ENCODE peak calls at places on chromosomes 3 and 15, in five cellular contexts. One of them, this sample, is unnamed.
A peak's percentile ranks its signal among the peaks of the same experiment; 100 is the strongest.

GRCh38 chr15:55632434-55632833 is 44.3 kb upstream of the PYGO1 start:
- DNase-seq in HFF-Myc: no peak
- DNase-seq in AG04449: no peak
- DNase-seq in HCT116: no peak
- DNase-seq in AG10803: no peak
- DNase-seq in this sample: no peak

GRCh38 chr15:56837281-56837680 is 81.2 kb upstream of the TCF12 start:
- DNase-seq in AG10803: peak; percentile 59
- DNase-seq in AG04449: peak; percentile 19
- DNase-seq in HCT116: no peak
- DNase-seq in HFF-Myc: no peak
- DNase-seq in this sample: no peak

GRCh38 chr3:189727898-189728297 is 96.7 kb downstream of the TP63 start:
- DNase-seq in AG04449: no peak
- DNase-seq in HCT116: no peak
- DNase-seq in AG10803: peak; percentile 81
- DNase-seq in HFF-Myc: no peak
- DNase-seq in this sample: no peak

GRCh38 chr15:95626501-95627361 is 703.8 kb upstream of the NR2F2 start:
- DNase-seq in AG04449: no peak
- DNase-seq in HFF-Myc: peak; percentile 11
- DNase-seq in AG10803: no peak
- DNase-seq in HCT116: no peak
- DNase-seq in this sample: no peak

GRCh38 chr3:117314441-117314840 is 604.9 kb downstream of the TUSC7 start:
- DNase-seq in HFF-Myc: no peak
- DNase-seq in HCT116: no peak
- DNase-seq in AG10803: no peak
- DNase-seq in AG04449: no peak
- DNase-seq in this sample: no peak

GRCh38 chr15:76200641-76201105 is 110.6 kb downstream of the ETFA start:
- DNase-seq in HFF-Myc: no peak
- DNase-seq in HCT116: no peak
- DNase-seq in AG10803: no peak
- DNase-seq in AG04449: no peak
- DNase-seq in this sample: no peak

GRCh38 chr3:47476330-47476626 is 537 bp upstream of the SCAP start:
- DNase-seq in AG04449: no peak
- DNase-seq in AG10803: no peak
- DNase-seq in HCT116: no peak
- DNase-seq in HFF-Myc: no peak
- DNase-seq in this sample: no peak

GRCh38 chr3:59818033-59818936 is 768.5 kb upstream of the CFAP20DC start:
- DNase-seq in AG04449: peak; percentile 88
- DNase-seq in AG10803: peak; percentile 97
- DNase-seq in HCT116: peak; percentile 85
- DNase-seq in HFF-Myc: peak; percentile 97
- DNase-seq in this sample: peak; percentile 97

GRCh38 chr15:93779341-93779740 is 452.0 kb upstream of the MCTP2 start:
- DNase-seq in HCT116: no peak
- DNase-seq in AG04449: no peak
- DNase-seq in HFF-Myc: no peak
- DNase-seq in AG10803: no peak
- DNase-seq in this sample: no peak

GRCh38 chr3:104066658-104067057 is 1300.1 kb upstream of the ALCAM start:
- DNase-seq in HFF-Myc: no peak
- DNase-seq in HCT116: no peak
- DNase-seq in AG04449: peak; percentile 12
- DNase-seq in AG10803: peak; percentile 36
- DNase-seq in this sample: peak; percentile 4

GRCh38 chr15:62021991-62022600 is 38.2 kb downstream of the VPS13C start:
- DNase-seq in AG04449: no peak
- DNase-seq in HCT116: peak; percentile 3
- DNase-seq in HFF-Myc: no peak
- DNase-seq in AG10803: no peak
- DNase-seq in this sample: no peak

GRCh38 chr3:127888564-127889107 is 26.4 kb upstream of the KBTBD12 start:
- DNase-seq in AG10803: no peak
- DNase-seq in HFF-Myc: no peak
- DNase-seq in AG04449: no peak
- DNase-seq in HCT116: no peak
- DNase-seq in this sample: peak; percentile 56

GRCh38 chr15:74127954-74128784 is 2.2 kb upstream of the ISLR2 start:
- DNase-seq in HFF-Myc: no peak
- DNase-seq in AG10803: no peak
- DNase-seq in AG04449: no peak
- DNase-seq in HCT116: no peak
- DNase-seq in this sample: peak; percentile 37

GRCh38 chr3:106245400-106245799 is 376.6 kb upstream of the CBLB start:
- DNase-seq in AG04449: no peak
- DNase-seq in HCT116: no peak
- DNase-seq in AG10803: no peak
- DNase-seq in HFF-Myc: no peak
- DNase-seq in this sample: no peak

GRCh38 chr3:89108154-89108553 is 733 bp downstream of the EPHA3 start:
- DNase-seq in AG10803: no peak
- DNase-seq in HCT116: no peak
- DNase-seq in AG04449: no peak
- DNase-seq in HFF-Myc: no peak
- DNase-seq in this sample: no peak

GRCh38 chr3:126392246-126392645 is 2.5 kb upstream of the CFAP100 start:
- DNase-seq in HFF-Myc: no peak
- DNase-seq in HCT116: no peak
- DNase-seq in AG04449: no peak
- DNase-seq in AG10803: no peak
- DNase-seq in this sample: no peak

GRCh38 chr15:97893988-97894387 is 66.5 kb upstream of the ARRDC4 start:
- DNase-seq in AG04449: no peak
- DNase-seq in AG10803: no peak
- DNase-seq in HCT116: no peak
- DNase-seq in HFF-Myc: no peak
- DNase-seq in this sample: no peak

GRCh38 chr3:167066977-167067843 is 312.9 kb downstream of the ZBBX start:
- DNase-seq in AG04449: no peak
- DNase-seq in HCT116: no peak
- DNase-seq in HFF-Myc: no peak
- DNase-seq in AG10803: no peak
- DNase-seq in this sample: no peak

GRCh38 chr3:67863869-67864268 is 209.5 kb upstream of the SUCLG2 start:
- DNase-seq in AG10803: no peak
- DNase-seq in HFF-Myc: peak; percentile 2
- DNase-seq in HCT116: peak; percentile 4
- DNase-seq in AG04449: no peak
- DNase-seq in this sample: peak; percentile 27

GRCh38 chr3:35183915-35184675 is 455.2 kb upstream of the ARPP21 start:
- DNase-seq in AG04449: no peak
- DNase-seq in HFF-Myc: no peak
- DNase-seq in AG10803: no peak
- DNase-seq in HCT116: no peak
- DNase-seq in this sample: no peak

DNA sequence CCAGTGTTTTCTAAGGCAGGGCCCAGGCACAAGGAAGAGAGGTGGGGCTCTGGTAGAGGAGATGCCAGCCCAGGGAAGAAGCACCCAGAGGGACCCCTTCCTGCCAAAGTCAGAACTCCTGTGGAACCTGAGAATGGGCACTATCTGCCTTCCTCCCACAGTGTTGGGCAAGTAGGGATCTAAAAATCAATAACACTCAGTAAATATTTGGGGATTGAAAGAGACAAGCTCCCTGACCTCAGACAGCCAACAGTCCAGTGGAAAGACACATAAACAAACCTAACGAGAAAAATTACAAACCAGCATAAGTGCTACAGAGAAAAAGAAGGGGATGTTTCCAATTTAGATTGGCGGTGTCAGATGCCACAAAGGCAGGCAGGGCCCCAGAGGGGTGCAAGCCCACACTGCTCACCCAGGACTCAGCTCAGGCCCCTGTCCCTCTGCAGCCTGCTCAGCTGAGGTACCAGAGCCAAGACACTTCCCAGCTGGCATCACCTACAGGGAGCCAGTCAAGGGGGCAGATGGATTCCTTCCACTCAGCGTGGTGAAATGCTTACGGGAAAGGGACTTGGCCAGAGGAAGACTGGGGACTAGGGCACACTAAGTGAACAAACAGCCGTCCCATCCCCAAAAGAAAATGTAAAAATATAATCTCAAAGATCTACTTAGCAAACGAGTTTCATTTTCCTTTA is 15.9 kb downstream of the ADCY5 start:
- DNase-seq in HCT116: no peak
- DNase-seq in HFF-Myc: no peak
- DNase-seq in AG10803: no peak
- DNase-seq in AG04449: no peak
- DNase-seq in this sample: no peak
- H3K4me3 ChIP-seq in HCT116: no peak overlapping the region
- H3K4me3 ChIP-seq in HFF-Myc: no peak overlapping the region
- H3K4me3 ChIP-seq in AG10803: no peak overlapping the region
- H3K4me3 ChIP-seq in AG04449: no peak overlapping the region
- H3K4me3 ChIP-seq in this sample: no peak overlapping the region

DNA sequence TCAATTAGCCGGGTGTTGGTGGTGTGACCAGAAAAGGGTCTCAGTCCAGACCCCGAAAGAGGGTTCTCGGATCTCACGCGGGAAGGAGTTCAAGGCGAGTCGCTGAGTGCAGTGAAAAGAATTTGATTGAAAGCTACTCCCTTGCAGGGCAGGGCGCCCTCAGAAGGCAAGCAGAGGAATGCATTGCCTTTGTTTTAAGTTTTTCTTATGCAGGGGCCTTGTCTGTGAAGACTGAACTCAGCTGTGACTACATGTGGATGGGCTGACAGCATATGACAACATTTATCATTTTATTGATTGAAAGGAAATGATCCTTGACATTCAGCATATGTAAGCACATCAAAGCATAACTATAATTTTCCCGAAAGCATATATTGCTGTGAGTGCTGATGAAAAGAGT is 11.8 kb downstream of the CPN2 start:
- DNase-seq in AG10803: no peak
- DNase-seq in HCT116: no peak
- DNase-seq in AG04449: no peak
- DNase-seq in HFF-Myc: no peak
- DNase-seq in this sample: no peak
- TF ChIP-seq CTCF in AG10803: no peak
- TF ChIP-seq CTCF in HCT116: peak; percentile 40
- TF ChIP-seq CTCF in AG04449: peak; percentile 8
- TF ChIP-seq CTCF in HFF-Myc: no peak
- TF ChIP-seq CTCF in this sample: no peak

GRCh38 chr3:4850928-4851265 is 128.3 kb upstream of the BHLHE40 start:
- DNase-seq in HCT116: no peak
- DNase-seq in AG10803: no peak
- DNase-seq in AG04449: no peak
- DNase-seq in HFF-Myc: no peak
- DNase-seq in this sample: no peak

GRCh38 chr3:4849136-4849535 is 130.1 kb upstream of the BHLHE40 start:
- DNase-seq in AG10803: no peak
- DNase-seq in HCT116: no peak
- DNase-seq in AG04449: no peak
- DNase-seq in HFF-Myc: no peak
- DNase-seq in this sample: no peak

GRCh38 chr3:4848176-4848575 is 131.1 kb upstream of the BHLHE40 start:
- DNase-seq in AG10803: no peak
- DNase-seq in HFF-Myc: no peak
- DNase-seq in HCT116: no peak
- DNase-seq in AG04449: no peak
- DNase-seq in this sample: no peak

GRCh38 chr3:4849739-4850138 is 129.5 kb upstream of the BHLHE40 start:
- DNase-seq in AG04449: no peak
- DNase-seq in AG10803: no peak
- DNase-seq in HCT116: no peak
- DNase-seq in HFF-Myc: no peak
- DNase-seq in this sample: no peak

GRCh38 chr3:4850211-4850927 is 128.9 kb upstream of the BHLHE40 start:
- DNase-seq in HCT116: no peak
- DNase-seq in AG04449: no peak
- DNase-seq in AG10803: no peak
- DNase-seq in HFF-Myc: no peak
- DNase-seq in this sample: no peak
- H3K4me3 ChIP-seq in HCT116: no peak overlapping the region
- H3K4me3 ChIP-seq in AG04449: no peak overlapping the region
- H3K4me3 ChIP-seq in AG10803: no peak overlapping the region
- H3K4me3 ChIP-seq in HFF-Myc: no peak overlapping the region
- H3K4me3 ChIP-seq in this sample: no peak overlapping the region

GRCh38 chr3:33146791-33147445 is 33.1 kb downstream of the CRTAP start:
- DNase-seq in HFF-Myc: no peak
- DNase-seq in AG04449: no peak
- DNase-seq in AG10803: peak; percentile 40
- DNase-seq in HCT116: no peak
- DNase-seq in this sample: peak; percentile 28

GRCh38 chr3:33145221-33145900 is 31.5 kb downstream of the CRTAP start:
- DNase-seq in HFF-Myc: no peak
- DNase-seq in HCT116: no peak
- DNase-seq in AG10803: no peak
- DNase-seq in AG04449: no peak
- DNase-seq in this sample: no peak

GRCh38 chr3:33141006-33141405 is 27.2 kb downstream of the CRTAP start:
- DNase-seq in AG04449: no peak
- DNase-seq in HFF-Myc: no peak
- DNase-seq in HCT116: no peak
- DNase-seq in AG10803: no peak
- DNase-seq in this sample: no peak

GRCh38 chr3:33145901-33146580 is 32.2 kb downstream of the CRTAP start:
- DNase-seq in HFF-Myc: no peak
- DNase-seq in AG04449: no peak
- DNase-seq in AG10803: no peak
- DNase-seq in HCT116: no peak
- DNase-seq in this sample: no peak

DNA sequence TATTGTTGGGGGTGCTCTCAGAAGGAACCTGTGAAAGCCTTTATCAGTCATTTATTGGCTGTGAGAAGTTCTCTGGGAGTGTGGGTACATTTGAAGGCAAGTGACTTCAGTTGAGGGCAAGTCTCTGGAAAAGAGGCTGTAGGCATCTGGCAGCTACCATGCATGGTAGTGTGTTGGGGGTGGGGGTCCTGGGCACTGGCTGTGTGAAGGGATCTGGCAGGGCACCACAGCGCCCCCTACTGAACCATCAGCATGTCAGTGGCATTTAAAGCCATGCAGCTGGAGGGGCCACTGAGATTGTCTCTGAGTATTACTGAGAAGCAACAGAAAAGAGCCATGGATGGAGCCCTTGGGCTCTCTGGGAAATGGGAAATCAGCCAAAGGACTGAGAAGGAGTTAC is 30.6 kb downstream of the CRTAP start:
- DNase-seq in HCT116: no peak
- DNase-seq in AG04449: no peak
- DNase-seq in HFF-Myc: no peak
- DNase-seq in AG10803: no peak
- DNase-seq in this sample: no peak
- TF ChIP-seq CTCF in HCT116: peak; percentile 4
- TF ChIP-seq CTCF in AG04449: no peak
- TF ChIP-seq CTCF in HFF-Myc: peak; percentile 62
- TF ChIP-seq CTCF in AG10803: no peak
- TF ChIP-seq CTCF in this sample: peak; percentile 34

GRCh38 chr3:5197470-5198312 is 10.2 kb downstream of the EDEM1 start:
- DNase-seq in AG10803: peak; percentile 76
- DNase-seq in AG04449: peak; percentile 38
- DNase-seq in HCT116: no peak
- DNase-seq in HFF-Myc: no peak
- DNase-seq in this sample: peak; percentile 92
- H3K4me3 ChIP-seq in AG10803: no peak overlapping the region
- H3K4me3 ChIP-seq in AG04449: no peak overlapping the region
- H3K4me3 ChIP-seq in HCT116: no peak overlapping the region
- H3K4me3 ChIP-seq in HFF-Myc: no peak overlapping the region
- H3K4me3 ChIP-seq in this sample: no peak overlapping the region

GRCh38 chr15:69539316-69539715 is 86.7 kb downstream of the RPLP1 start:
- DNase-seq in AG10803: no peak
- DNase-seq in AG04449: no peak
- DNase-seq in HFF-Myc: no peak
- DNase-seq in HCT116: no peak
- DNase-seq in this sample: no peak
- TF ChIP-seq CTCF in AG10803: no peak
- TF ChIP-seq CTCF in AG04449: no peak
- TF ChIP-seq CTCF in HFF-Myc: no peak
- TF ChIP-seq CTCF in HCT116: no peak
- TF ChIP-seq CTCF in this sample: no peak

This sample was measured in fibroblast of villous mesenchyme.